ENCODE peak calls at places on chromosomes 7 and 10, in ten cellular contexts. One of them, this sample, is unnamed.

GRCh38 chr7:109579876-109580275 is 1010.2 kb downstream of the DNAJB9 start:
- DNase-seq in endothelial cell: no peak
- DNase-seq in HEK293T: no peak
- DNase-seq in aorta: no peak
- DNase-seq in mucosa of gallbladder: no peak
- DNase-seq in AML-193: no peak
- DNase-seq in endothelial cell of umbilical vein: no peak
- DNase-seq in stomach: no peak
- DNase-seq in upper lobe of right lung: no peak
- DNase-seq in NCI-H1930: no peak
- DNase-seq in this sample: no peak

GRCh38 chr10:52353960-52354394 is 39.9 kb downstream of the DKK1 start:
- DNase-seq in endothelial cell: no peak
- DNase-seq in HEK293T: no peak
- DNase-seq in aorta: no peak
- DNase-seq in mucosa of gallbladder: no peak
- DNase-seq in AML-193: no peak
- DNase-seq in endothelial cell of umbilical vein: no peak
- DNase-seq in stomach: no peak
- DNase-seq in upper lobe of right lung: no peak
- DNase-seq in NCI-H1930: no peak
- DNase-seq in this sample: peak

GRCh38 chr7:81710751-81711150 is 59.1 kb downstream of the HGF start:
- DNase-seq in endothelial cell: no peak
- DNase-seq in HEK293T: no peak
- DNase-seq in aorta: no peak
- DNase-seq in mucosa of gallbladder: no peak
- DNase-seq in AML-193: no peak
- DNase-seq in endothelial cell of umbilical vein: no peak
- DNase-seq in stomach: no peak
- DNase-seq in upper lobe of right lung: no peak
- DNase-seq in NCI-H1930: no peak
- DNase-seq in this sample: no peak

GRCh38 chr10:133021963-133022783 is 65.6 kb upstream of the ADGRA1 start:
- DNase-seq in endothelial cell: no peak
- DNase-seq in HEK293T: no peak
- DNase-seq in aorta: no peak
- DNase-seq in mucosa of gallbladder: no peak
- DNase-seq in AML-193: no peak
- DNase-seq in endothelial cell of umbilical vein: no peak
- DNase-seq in stomach: no peak
- DNase-seq in upper lobe of right lung: no peak
- DNase-seq in NCI-H1930: no peak
- DNase-seq in this sample: no peak

GRCh38 chr10:28987555-28988320 is 301.1 kb upstream of the LYZL1 start:
- DNase-seq in endothelial cell: no peak
- DNase-seq in HEK293T: no peak
- DNase-seq in aorta: no peak
- DNase-seq in mucosa of gallbladder: no peak
- DNase-seq in AML-193: no peak
- DNase-seq in endothelial cell of umbilical vein: no peak
- DNase-seq in stomach: no peak
- DNase-seq in upper lobe of right lung: no peak
- DNase-seq in NCI-H1930: no peak
- DNase-seq in this sample: no peak

GRCh38 chr7:95577137-95577536 is 19.2 kb downstream of the PDK4 start:
- DNase-seq in endothelial cell: no peak
- DNase-seq in HEK293T: no peak
- DNase-seq in aorta: no peak
- DNase-seq in mucosa of gallbladder: no peak
- DNase-seq in AML-193: no peak
- DNase-seq in endothelial cell of umbilical vein: no peak
- DNase-seq in stomach: no peak
- DNase-seq in upper lobe of right lung: no peak
- DNase-seq in NCI-H1930: no peak
- DNase-seq in this sample: no peak

GRCh38 chr10:101032637-101033201 is 1.7 kb downstream of the SFXN3 start:
- DNase-seq in endothelial cell: peak
- DNase-seq in HEK293T: no peak
- DNase-seq in aorta: peak
- DNase-seq in mucosa of gallbladder: peak
- DNase-seq in AML-193: peak
- DNase-seq in endothelial cell of umbilical vein: peak
- DNase-seq in stomach: peak
- DNase-seq in upper lobe of right lung: no peak
- DNase-seq in NCI-H1930: no peak
- DNase-seq in this sample: peak

GRCh38 chr7:111312966-111313365 is 222.0 kb downstream of the LRRN3 start:
- DNase-seq in endothelial cell: no peak
- DNase-seq in HEK293T: no peak
- DNase-seq in aorta: no peak
- DNase-seq in mucosa of gallbladder: no peak
- DNase-seq in AML-193: no peak
- DNase-seq in endothelial cell of umbilical vein: no peak
- DNase-seq in stomach: no peak
- DNase-seq in upper lobe of right lung: no peak
- DNase-seq in NCI-H1930: no peak
- DNase-seq in this sample: no peak

GRCh38 chr7:1351881-1352625 is 107.2 kb downstream of the MICALL2 start:
- DNase-seq in endothelial cell: no peak
- DNase-seq in HEK293T: no peak
- DNase-seq in aorta: peak
- DNase-seq in mucosa of gallbladder: no peak
- DNase-seq in AML-193: no peak
- DNase-seq in endothelial cell of umbilical vein: no peak
- DNase-seq in stomach: no peak
- DNase-seq in upper lobe of right lung: no peak
- DNase-seq in NCI-H1930: no peak
- DNase-seq in this sample: no peak

GRCh38 chr10:110634527-110635209 is 9.5 kb upstream of the RBM20 start:
- DNase-seq in endothelial cell: no peak
- DNase-seq in HEK293T: no peak
- DNase-seq in aorta: peak
- DNase-seq in mucosa of gallbladder: no peak
- DNase-seq in AML-193: no peak
- DNase-seq in endothelial cell of umbilical vein: no peak
- DNase-seq in stomach: no peak
- DNase-seq in upper lobe of right lung: no peak
- DNase-seq in NCI-H1930: no peak
- DNase-seq in this sample: no peak